ENCODE peak calls at places on chromosomes 13 and 19, in four cellular contexts. W is psoas muscle; H is stimulated activated CD4-positive, alpha-beta T cell treated with anti-CD3 and anti-CD28 coated beads, Interleukin-2, amount 100 ng/mL, for 48 hours; G is NCI-H1105. O is an unnamed sample.

GRCh38 chr19:33661336-33661735 is 39.6 kb downstream of the CHST8 start:
- DNase-seq in W (no peak), G (no peak), H (no peak), O (no peak)

GRCh38 chr13:51249767-51250741 is 27.9 kb downstream of the FAM124A start:
- DNase-seq in G (no peak), H (no peak), W (no peak), O (no peak)

GRCh38 chr13:30429721-30430694 is 7.7 kb downstream of the UBE2L5 start:
- DNase-seq in H (no peak), G (no peak), W (no peak), O (no peak)

GRCh38 chr13:67619987-67620386 is 389.9 kb upstream of the PCDH9 start:
- DNase-seq in H (no peak), W (no peak), G (no peak), O (no peak)

GRCh38 chr19:35340431-35340830 is 7.3 kb upstream of the FFAR1 start:
- DNase-seq in G (no peak), H (no peak), W (no peak), O (no peak)

GRCh38 chr19:42224940-42225717 is 5.0 kb downstream of the ZNF526 start:
- DNase-seq in W (no peak), H (no peak), G (no peak), O (no peak)

GRCh38 chr13:33052446-33052845 is 36.2 kb downstream of the KL start:
- DNase-seq in H (no peak), G (no peak), W (no peak), O (no peak)

GRCh38 chr13:60811581-60811980 is 414.6 kb downstream of the TDRD3 start:
- DNase-seq in W (no peak), G (no peak), H (no peak), O (no peak)

GRCh38 chr13:36131215-36131930 is at the start of gene DCLK1:
- DNase-seq in W (peak), H (no peak), G (peak), O (peak)

GRCh38 chr13:45880242-45880641 is 28.7 kb upstream of the SIAH3 start:
- DNase-seq in G (no peak), W (no peak), H (no peak), O (no peak)

GRCh38 chr13:46607768-46608553 is 55.0 kb downstream of the LRCH1 start:
- DNase-seq in W (no peak), G (no peak), H (no peak), O (no peak)

GRCh38 chr19:43308244-43308815 is 39.0 kb upstream of the PSG9 start:
- DNase-seq in H (no peak), W (no peak), G (no peak), O (no peak)

GRCh38 chr13:106241974-106242373 is 293.5 kb downstream of the EFNB2 start:
- DNase-seq in G (no peak), H (no peak), W (no peak), O (no peak)

GRCh38 chr19:56105090-56105701 is 15.9 kb downstream of the ZNF787 start:
- DNase-seq in W (peak), H (no peak), G (peak), O (peak)

GRCh38 chr13:80245162-80245733 is 95.7 kb downstream of the SPRY2 start:
- DNase-seq in W (no peak), H (no peak), G (no peak), O (no peak)

GRCh38 chr13:52925775-52926285 is 77.4 kb upstream of the PCDH8 start:
- DNase-seq in H (no peak), G (peak), W (peak), O (no peak)

GRCh38 chr13:21359855-21360254 is 99.2 kb downstream of the ZDHHC20 start:
- DNase-seq in W (no peak), G (no peak), H (no peak), O (no peak)

GRCh38 chr13:112066624-112067004 is 335 bp upstream of the SOX1 start:
- DNase-seq in H (peak), G (peak), W (peak), O (no peak)

O was measured in tibial artery.